ENCODE peak calls at places on chromosomes 4 and X, in six cellular contexts. F is heart right ventricle, U is right atrium auricular region, R is breast epithelium, D is fibroblast of the aortic adventitia, T is fibroblast of lung. B is an unnamed sample.

GRCh38 chr4:165838575-165838974 is 34.5 kb upstream of the TLL1 start:
- DNase-seq in R (no peak), T (no peak), D (no peak), U (no peak), F (peak), B (no peak)

GRCh38 chrX:43745938-43746721 is 90.0 kb downstream of the MAOA start:
- DNase-seq in U (no peak), T (no peak), D (peak), F (no peak), R (no peak), B (no peak)

GRCh38 chr4:26223160-26223559 is 97.7 kb upstream of the RBPJ start:
- DNase-seq in U (no peak), D (no peak), R (no peak), F (no peak), T (no peak), B (peak)

GRCh38 chrX:123087326-123087725 is 96.8 kb upstream of the GRIA3 start:
- DNase-seq in U (no peak), F (no peak), D (peak), T (no peak), R (no peak), B (peak)

GRCh38 chr4:55249476-55249875 is 96.6 kb upstream of the SRD5A3 start:
- DNase-seq in T (no peak), F (no peak), D (peak), R (no peak), U (no peak), B (no peak)

GRCh38 chr4:15719506-15719905 is 16.6 kb downstream of the BST1 start:
- DNase-seq in F (no peak), R (no peak), D (no peak), T (peak), U (peak), B (no peak)

GRCh38 chrX:68710870-68711576 is 63.6 kb downstream of the STARD8 start:
- DNase-seq in F (no peak), D (peak), R (no peak), T (peak), U (no peak), B (peak)

GRCh38 chr4:109385260-109385659 is 48.4 kb upstream of the SEC24B start:
- DNase-seq in U (no peak), T (no peak), R (no peak), D (no peak), F (no peak), B (no peak)

GRCh38 chr4:173448103-173448502 is 49.2 kb upstream of the SCRG1 start:
- DNase-seq in U (no peak), R (no peak), D (peak), F (no peak), T (peak), B (peak)

GRCh38 chrX:13094780-13095425 is 50.5 kb upstream of the FAM9C start:
- DNase-seq in U (no peak), F (no peak), T (peak), D (peak), R (no peak), B (no peak)

GRCh38 chr4:143587703-143588102 is 74.2 kb downstream of the SMARCA5 start:
- DNase-seq in F (no peak), R (no peak), U (no peak), T (peak), D (peak), B (no peak)

GRCh38 chr4:83964996-83965541 is 429.2 kb downstream of the GPAT3 start:
- DNase-seq in U (no peak), R (no peak), T (no peak), D (peak), F (no peak), B (peak)

GRCh38 chr4:119068529-119068962 is 67.1 kb upstream of the MYOZ2 start:
- DNase-seq in T (no peak), F (no peak), D (no peak), R (peak), U (no peak), B (peak)

GRCh38 chr4:124941267-124941666 is 228.7 kb upstream of the ANKRD50 start:
- DNase-seq in F (no peak), D (no peak), R (no peak), U (no peak), T (no peak), B (no peak)

GRCh38 chrX:14779589-14779988 is 93.3 kb downstream of the FANCB start:
- DNase-seq in F (no peak), U (no peak), T (no peak), D (no peak), R (no peak), B (no peak)

DNA sequence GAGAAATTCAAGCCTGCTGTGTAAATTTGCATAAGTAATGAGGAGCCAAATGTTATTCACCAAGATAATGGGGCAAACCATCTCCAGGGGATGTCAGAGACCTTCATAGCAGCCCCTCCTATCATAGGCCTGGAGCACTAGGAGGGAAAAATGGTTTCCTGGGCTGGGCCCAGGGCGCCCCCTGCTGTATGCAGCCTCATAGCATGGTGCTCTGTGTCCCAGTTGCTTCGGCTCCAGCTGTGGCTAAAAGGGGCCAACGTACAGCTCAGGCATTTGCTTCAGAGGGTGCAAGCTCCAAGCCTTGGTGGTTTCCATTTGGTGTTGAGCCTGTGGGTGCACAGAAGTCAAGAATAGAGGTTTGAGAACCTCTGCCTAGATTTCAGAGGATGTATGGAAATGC is 859.3 kb downstream of the RPA4 start:
- DNase-seq in T (no peak), D (no peak), R (no peak), F (no peak), U (no peak), B (no peak)
- TF ChIP-seq CTCF in T (no peak), D (peak), R (no peak), F (no peak), U (peak), B (peak)

DNA sequence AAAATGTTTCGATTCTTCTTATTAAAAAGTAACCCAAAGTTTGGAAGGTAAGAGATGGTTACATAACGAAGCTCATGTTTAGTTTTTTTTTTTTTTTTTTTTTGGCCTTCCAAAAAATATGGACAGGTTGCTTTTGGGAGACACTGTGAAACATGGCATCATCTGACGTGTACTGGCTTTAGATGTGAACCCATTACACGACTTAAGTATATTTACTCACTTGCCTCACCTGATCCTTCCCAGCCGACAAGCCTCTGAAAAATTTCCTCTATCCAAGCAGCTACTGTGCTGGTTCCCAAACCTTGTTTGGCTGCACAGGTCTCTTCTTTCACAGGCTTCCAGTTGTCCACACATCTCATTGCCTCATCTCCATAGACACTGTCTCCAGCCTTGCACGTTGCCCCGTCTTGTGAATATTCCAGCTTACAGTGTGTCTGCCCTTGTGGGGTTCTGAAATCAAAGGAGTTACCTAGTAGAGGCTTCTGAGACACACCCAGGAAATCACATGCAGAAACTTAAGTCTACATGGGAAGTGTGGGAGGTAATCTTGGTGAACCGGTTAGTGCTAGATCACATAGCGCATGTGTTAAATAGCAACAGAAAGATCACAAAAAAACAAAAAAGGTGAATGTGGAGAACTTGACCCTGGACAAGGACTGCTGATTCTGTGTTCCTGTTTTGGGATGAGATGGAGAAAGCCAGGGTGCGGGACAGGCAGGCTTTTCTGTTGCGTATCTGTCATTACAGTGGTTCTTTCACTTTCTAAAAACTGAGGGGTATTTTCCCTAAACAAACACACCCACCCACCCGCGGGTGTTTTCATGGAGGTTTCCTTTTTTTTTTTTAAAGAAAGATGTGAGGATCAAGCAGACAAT is 328.6 kb downstream of the ARHGAP10 start:
- DNase-seq in F (no peak), R (no peak), T (no peak), U (no peak), D (no peak), B (no peak)
- TF ChIP-seq CTCF in F (no peak), R (no peak), T (no peak), U (no peak), D (no peak), B (no peak)

GRCh38 chr4:22356996-22357596 is 158.8 kb downstream of the ADGRA3 start:
- DNase-seq in D (peak), R (no peak), F (no peak), U (no peak), T (peak), B (peak)
- TF ChIP-seq CTCF in D (peak), R (no peak), F (peak), U (peak), T (peak), B (peak)

DNA sequence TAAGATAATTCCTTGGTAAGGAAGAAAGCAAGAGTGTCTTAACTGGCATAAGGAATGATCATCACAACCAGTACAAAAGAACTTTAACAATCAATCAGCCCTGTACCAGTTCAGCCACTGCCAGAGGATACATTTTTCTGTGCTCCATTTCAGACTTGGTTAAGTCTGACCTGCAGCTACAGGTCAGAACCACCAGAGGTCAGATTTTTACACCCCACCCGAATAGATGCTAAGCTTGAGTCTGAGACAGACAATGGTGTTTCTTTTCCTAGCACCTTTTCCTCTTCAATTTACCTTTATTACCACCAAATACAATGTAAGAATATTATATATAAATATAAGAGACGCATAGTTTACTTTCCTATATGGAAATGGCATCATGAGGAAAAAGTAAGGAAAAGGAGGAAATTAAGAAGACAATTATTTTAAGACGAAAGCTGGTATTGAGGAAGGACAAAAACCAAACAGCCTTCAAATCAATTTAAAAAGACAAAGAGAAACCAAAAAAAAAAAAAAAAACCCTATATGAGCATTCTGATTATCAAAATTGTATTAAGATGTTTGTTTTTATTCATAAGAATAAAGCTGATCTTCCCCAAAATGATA is 215.3 kb upstream of the TTC29 start:
- DNase-seq in D (peak), T (peak), F (peak), U (no peak), R (no peak), B (peak)
- TF ChIP-seq CTCF in D (peak), T (peak), F (peak), U (peak), R (peak), B (peak)

GRCh38 chr4:140066031-140066930 is 87.7 kb downstream of the MAML3 start:
- DNase-seq in D (no peak), T (no peak), F (no peak), U (no peak), R (no peak), B (no peak)
- TF ChIP-seq CTCF in D (no peak), T (no peak), F (no peak), U (no peak), R (no peak), B (no peak)

B was measured in HFFc6.